ENCODE peak calls at places on chromosomes 12 and 14, in six cellular contexts. M, J, A, K, L and Z are unnamed samples.
A peak's percentile ranks its signal among the peaks of the same experiment; 100 is the strongest.

GRCh38 chr14:74286736-74287135 is 16.0 kb downstream of the ABCD4 start:
- DNase-seq in M (no peak), J (no peak), A (no peak), K (no peak), L (no peak), Z (no peak)

GRCh38 chr12:114674201-114675047 is 9.6 kb downstream of the TBX3 start:
- DNase-seq in M (no peak), J (no peak), A (no peak), K (no peak), L (no peak), Z (no peak)

GRCh38 chr12:104852102-104852501 is 106.0 kb downstream of the SLC41A2 start:
- DNase-seq in M (no peak), J (no peak), A (no peak), K (no peak), L (no peak), Z (no peak)

GRCh38 chr12:64824130-64824499 is 332 bp upstream of the TBC1D30 start:
- DNase-seq in M (no peak), J (no peak), A (no peak), K (no peak), L (no peak), Z (no peak)

GRCh38 chr12:92561543-92561899 is 141.3 kb upstream of the PLEKHG7 start:
- DNase-seq in M (no peak), J (peak; percentile 92), A (no peak), K (no peak), L (peak; percentile 99), Z (no peak)

GRCh38 chr12:66638666-66639065 is 40.2 kb downstream of the GRIP1 start:
- DNase-seq in M (no peak), J (no peak), A (no peak), K (no peak), L (no peak), Z (no peak)

GRCh38 chr12:103114296-103115055 is 157.0 kb downstream of the ASCL1 start:
- DNase-seq in M (no peak), J (no peak), A (no peak), K (no peak), L (no peak), Z (no peak)

GRCh38 chr14:57928732-57929131 is 62.8 kb upstream of the SLC35F4 start:
- DNase-seq in M (no peak), J (no peak), A (no peak), K (no peak), L (no peak), Z (no peak)

GRCh38 chr12:58888131-58888783 is 32.0 kb downstream of the LRIG3 start:
- DNase-seq in M (peak; percentile 76), J (peak; percentile 90), A (no peak), K (peak; percentile 96), L (peak; percentile 69), Z (peak; percentile 93)

GRCh38 chr12:105275997-105276760 is 40.2 kb upstream of the APPL2 start:
- DNase-seq in M (peak; percentile 43), J (no peak), A (no peak), K (no peak), L (no peak), Z (no peak)

GRCh38 chr12:3224530-3224903 is 147.3 kb downstream of the TSPAN9 start:
- DNase-seq in M (no peak), J (no peak), A (no peak), K (peak; percentile 76), L (no peak), Z (no peak)

GRCh38 chr12:97560359-97560758 is 97.8 kb downstream of the RMST start:
- DNase-seq in M (no peak), J (no peak), A (no peak), K (no peak), L (no peak), Z (no peak)

GRCh38 chr12:52125499-52125900 is 46.0 kb downstream of the SMIM41 start:
- DNase-seq in M (no peak), J (no peak), A (no peak), K (no peak), L (no peak), Z (peak; percentile 84)

GRCh38 chr12:20460956-20461355 is 92.6 kb downstream of the PDE3A start:
- DNase-seq in M (no peak), J (no peak), A (no peak), K (no peak), L (no peak), Z (no peak)

GRCh38 chr14:49553892-49554291 is 32.3 kb downstream of the RPS29 start:
- DNase-seq in M (no peak), J (no peak), A (no peak), K (no peak), L (no peak), Z (no peak)

GRCh38 chr12:31339831-31340622 is 14.1 kb upstream of the SINHCAF start:
- DNase-seq in M (no peak), J (no peak), A (no peak), K (no peak), L (no peak), Z (no peak)

GRCh38 chr14:92225731-92226130 is 97.2 kb upstream of the SLC24A4 start:
- DNase-seq in M (no peak), J (no peak), A (no peak), K (no peak), L (no peak), Z (no peak)

GRCh38 chr14:75430106-75430505 is 2.3 kb downstream of the JDP2 start:
- DNase-seq in M (no peak), J (peak; percentile 62), A (no peak), K (no peak), L (peak; percentile 67), Z (no peak)

GRCh38 chr12:55697686-55698085 is 10.0 kb downstream of the ITGA7 start:
- DNase-seq in M (no peak), J (no peak), A (no peak), K (no peak), L (no peak), Z (no peak)

GRCh38 chr12:97336896-97337751 is 125.5 kb upstream of the RMST start:
- DNase-seq in M (no peak), J (no peak), A (no peak), K (no peak), L (no peak), Z (no peak)

GRCh38 chr12:23253191-23253590 is 628.2 kb downstream of the ETNK1 start:
- DNase-seq in M (no peak), J (no peak), A (no peak), K (no peak), L (no peak), Z (no peak)

GRCh38 chr12:29158364-29158763 is 9.3 kb downstream of the FAR2 start:
- DNase-seq in M (no peak), J (no peak), A (no peak), K (no peak), L (no peak), Z (no peak)

GRCh38 chr12:132366341-132366861 is 37.0 kb upstream of the GALNT9 start:
- DNase-seq in M (no peak), J (no peak), A (no peak), K (no peak), L (peak; percentile 95), Z (no peak)

GRCh38 chr12:65778268-65779090 is 45.8 kb upstream of the HMGA2 start:
- DNase-seq in M (no peak), J (peak; percentile 69), A (no peak), K (no peak), L (no peak), Z (no peak)

GRCh38 chr14:106879241-106879640 is 1352.9 kb downstream of the TMEM121 start:
- DNase-seq in M (no peak), J (no peak), A (no peak), K (peak; percentile 50), L (no peak), Z (no peak)

GRCh38 chr14:105929327-105930081 is 403.1 kb downstream of the TMEM121 start:
- DNase-seq in M (no peak), J (no peak), A (no peak), K (no peak), L (no peak), Z (no peak)

GRCh38 chr12:89907659-89908058 is 199.0 kb upstream of the ATP2B1 start:
- DNase-seq in M (no peak), J (no peak), A (no peak), K (no peak), L (no peak), Z (no peak)

GRCh38 chr12:14367097-14367661 is 1.7 kb downstream of the ATF7IP start:
- DNase-seq in M (no peak), J (peak; percentile 54), A (peak; percentile 69), K (no peak), L (peak; percentile 55), Z (no peak)

GRCh38 chr14:79044894-79045624 is 874.9 kb downstream of the NRXN3 start:
- DNase-seq in M (peak; percentile 43), J (peak; percentile 17), A (no peak), K (no peak), L (no peak), Z (no peak)